ENCODE peak calls at places on chromosomes 5 and 9, in nine cellular contexts. H is NCI-H1694 treated with DMSO at 0.1 percent for 48 hours; M is KBM-7; N is cerebellum; B is WTC11; R is central memory CD4-positive, alpha-beta T cell; J is EH; E is tibial nerve; X is NCI-H1105. U is an unnamed sample.

GRCh38 chr5:73858054-73858453 is 232.1 kb downstream of the ARHGEF28 start:
- DNase-seq in H (no peak), M (no peak), N (no peak), B (no peak), R (no peak), J (no peak), E (no peak), X (no peak), U (no peak)

GRCh38 chr5:36875051-36875788 is 1.3 kb upstream of the NIPBL start:
- DNase-seq in H (peak), M (peak), N (peak), B (peak), R (peak), J (peak), E (peak), X (peak), U (peak)

GRCh38 chr9:137218754-137219271 is 3.2 kb downstream of the RNF208 start:
- DNase-seq in H (no peak), M (no peak), N (no peak), B (no peak), R (no peak), J (peak), E (no peak), X (no peak), U (peak)

GRCh38 chr5:112174959-112175594 is 244.0 kb downstream of the EPB41L4A start:
- DNase-seq in H (peak), M (peak), N (no peak), B (no peak), R (peak), J (peak), E (no peak), X (peak), U (peak)

GRCh38 chr9:98099898-98100297 is 19.1 kb downstream of the TRIM14 start:
- DNase-seq in H (no peak), M (no peak), N (no peak), B (no peak), R (no peak), J (no peak), E (no peak), X (peak), U (no peak)

GRCh38 chr5:65086234-65086886 is 317.6 kb downstream of the CWC27 start:
- DNase-seq in H (no peak), M (no peak), N (no peak), B (no peak), R (no peak), J (no peak), E (no peak), X (no peak), U (no peak)

GRCh38 chr5:77561965-77562364 is 69.8 kb upstream of the WDR41 start:
- DNase-seq in H (no peak), M (no peak), N (no peak), B (no peak), R (no peak), J (no peak), E (no peak), X (no peak), U (no peak)

GRCh38 chr5:170269579-170269978 is 28.0 kb downstream of the LCP2 start:
- DNase-seq in H (no peak), M (no peak), N (no peak), B (no peak), R (no peak), J (no peak), E (no peak), X (no peak), U (no peak)

GRCh38 chr5:88756953-88757352 is 126.0 kb downstream of the MEF2C start:
- DNase-seq in H (no peak), M (no peak), N (no peak), B (no peak), R (no peak), J (no peak), E (no peak), X (no peak), U (no peak)

GRCh38 chr5:157926171-157926671 is 67.3 kb upstream of the CLINT1 start:
- DNase-seq in H (no peak), M (no peak), N (no peak), B (no peak), R (no peak), J (no peak), E (no peak), X (no peak), U (no peak)

GRCh38 chr9:77472646-77473045 is 175.5 kb downstream of the GNA14 start:
- DNase-seq in H (no peak), M (no peak), N (no peak), B (no peak), R (no peak), J (peak), E (no peak), X (no peak), U (no peak)

GRCh38 chr5:169581580-169582227 is 1.9 kb upstream of the SPDL1 start:
- DNase-seq in H (peak), M (peak), N (peak), B (peak), R (peak), J (peak), E (peak), X (no peak), U (peak)

GRCh38 chr5:145847499-145848497 is 12.7 kb upstream of the PRELID2 start:
- DNase-seq in H (no peak), M (no peak), N (no peak), B (no peak), R (no peak), J (peak), E (no peak), X (no peak), U (no peak)

GRCh38 chr9:133948571-133949485 is 43.3 kb downstream of the VAV2 start:
- DNase-seq in H (no peak), M (no peak), N (no peak), B (peak), R (no peak), J (no peak), E (no peak), X (no peak), U (no peak)

GRCh38 chr9:131668439-131669233 is 71.2 kb downstream of the RAPGEF1 start:
- DNase-seq in H (peak), M (peak), N (peak), B (no peak), R (peak), J (peak), E (no peak), X (peak), U (peak)

GRCh38 chr5:156191547-156191946 is 135.4 kb upstream of the SGCD start:
- DNase-seq in H (no peak), M (no peak), N (no peak), B (no peak), R (no peak), J (no peak), E (no peak), X (no peak), U (no peak)

GRCh38 chr9:31034311-31034710 is 1350.1 kb upstream of the ACO1 start:
- DNase-seq in H (no peak), M (no peak), N (no peak), B (no peak), R (no peak), J (no peak), E (no peak), X (peak), U (no peak)

GRCh38 chr5:137735531-137736284 is at the start of gene KLHL3:
- DNase-seq in H (peak), M (no peak), N (peak), B (peak), R (peak), J (peak), E (no peak), X (peak), U (peak)

GRCh38 chr9:127035948-127036347 is 86.5 kb downstream of the ANGPTL2 start:
- DNase-seq in H (no peak), M (no peak), N (peak), B (no peak), R (no peak), J (peak), E (peak), X (no peak), U (no peak)

GRCh38 chr5:42912184-42912766 is 100.6 kb upstream of the SELENOP start:
- DNase-seq in H (peak), M (peak), N (no peak), B (no peak), R (peak), J (peak), E (no peak), X (peak), U (no peak)

GRCh38 chr9:75889577-75889976 is 896 bp upstream of the PCSK5 start:
- DNase-seq in H (no peak), M (no peak), N (no peak), B (no peak), R (no peak), J (no peak), E (no peak), X (no peak), U (no peak)